ENCODE peak calls at places on chromosomes 1 and 21, in four cellular contexts. B is activated naive CD8-positive, alpha-beta T cell treated with anti-CD3 and anti-CD28 coated beads for 36 hours; O is stomach; X is T-helper 17 cell. K is an unnamed sample.

GRCh38 chr1:57800341-57800740 is 376.5 kb upstream of the DAB1 start:
- DNase-seq in O (no peak), X (no peak), B (no peak), K (no peak)

GRCh38 chr21:36473203-36473602 is 6.7 kb downstream of the CLDN14 start:
- DNase-seq in X (no peak), B (no peak), O (no peak), K (no peak)

GRCh38 chr1:151135433-151136385 is 10.7 kb downstream of the SEMA6C start:
- DNase-seq in X (no peak), B (no peak), O (no peak), K (no peak)

GRCh38 chr1:180921891-180922636 is 9.4 kb downstream of the KIAA1614 start:
- DNase-seq in B (no peak), X (no peak), O (no peak), K (no peak)

GRCh38 chr1:159188375-159188788 is 16.3 kb upstream of the ACKR1 start:
- DNase-seq in B (peak; percentile 16), O (peak; percentile 32), X (no peak), K (no peak)

GRCh38 chr1:198443374-198444233 is 96.9 kb downstream of the ATP6V1G3 start:
- DNase-seq in X (no peak), O (no peak), B (no peak), K (no peak)

GRCh38 chr1:89938171-89939055 is 56.5 kb upstream of the ZNF326 start:
- DNase-seq in X (no peak), B (no peak), O (no peak), K (no peak)

GRCh38 chr1:157092831-157093230 is 6.8 kb downstream of the ETV3L start:
- DNase-seq in X (no peak), O (peak; percentile 31), B (no peak), K (no peak)

GRCh38 chr21:20971296-20971921 is 26.8 kb upstream of the NCAM2 start:
- DNase-seq in O (no peak), B (peak; percentile 11), X (no peak), K (peak; percentile 25)

GRCh38 chr1:82110366-82111254 is 309.9 kb downstream of the ADGRL2 start:
- DNase-seq in B (no peak), X (no peak), O (no peak), K (no peak)

GRCh38 chr1:53327183-53327941 is 508 bp downstream of the LRP8 start:
- DNase-seq in X (peak; percentile 43), O (no peak), B (peak; percentile 69), K (no peak)

GRCh38 chr1:167648978-167649752 is 19.1 kb downstream of the RCSD1 start:
- DNase-seq in B (no peak), O (no peak), X (no peak), K (no peak)

GRCh38 chr1:29883360-29883759 is 647.0 kb downstream of the PTPRU start:
- DNase-seq in O (no peak), B (no peak), X (no peak), K (no peak)

GRCh38 chr1:2231667-2232254 is 3.6 kb downstream of the SKI start:
- DNase-seq in B (peak; percentile 77), X (peak; percentile 70), O (peak; percentile 76), K (no peak)

GRCh38 chr1:68725353-68725752 is 228.5 kb upstream of the DEPDC1 start:
- DNase-seq in O (no peak), X (no peak), B (no peak), K (peak; percentile 7)

GRCh38 chr1:19029191-19030085 is 73.0 kb upstream of the IFFO2 start:
- DNase-seq in O (no peak), B (no peak), X (no peak), K (no peak)

GRCh38 chr1:22774483-22775182 is 64.0 kb downstream of the EPHB2 start:
- DNase-seq in O (no peak), X (no peak), B (no peak), K (no peak)

GRCh38 chr1:183634429-183635065 is 1.0 kb downstream of the ARPC5 start:
- DNase-seq in O (no peak), B (no peak), X (no peak), K (no peak)

K was measured in DMS 273 treated with DMSO at 0.1 percent for 48 hours.